ENCODE peak calls at places on chromosomes 7 and 10, in eight cellular contexts. One of them, this sample, is unnamed.

GRCh38 chr10:100890141-100890695 is 22.5 kb upstream of the SLF2 start:
- DNase-seq in epithelial cell of esophagus: no peak
- DNase-seq in SW 1271: no peak
- DNase-seq in GM12865: no peak
- DNase-seq in stimulated activated effector memory CD8-positive, alpha-beta T cell treated with anti-CD3 and anti-CD28 coated beads, Interleukin-12 subunit alpha, Interleukin-12 subunit beta, amount 100 ng/mL, for 72 hours: no peak
- DNase-seq in ELR: no peak
- DNase-seq in progenitor cell of endocrine pancreas: no peak
- DNase-seq in NCI-H1417: no peak
- DNase-seq in this sample: no peak

GRCh38 chr7:36605261-36605660 is 119.0 kb downstream of the AOAH start:
- DNase-seq in SW 1271: no peak
- DNase-seq in ELR: peak
- DNase-seq in progenitor cell of endocrine pancreas: no peak
- DNase-seq in NCI-H1417: no peak
- DNase-seq in epithelial cell of esophagus: peak
- DNase-seq in GM12865: no peak
- DNase-seq in stimulated activated effector memory CD8-positive, alpha-beta T cell treated with anti-CD3 and anti-CD28 coated beads, Interleukin-12 subunit alpha, Interleukin-12 subunit beta, amount 100 ng/mL, for 72 hours: no peak
- DNase-seq in this sample: no peak

GRCh38 chr7:131556055-131556911 is at the start of gene PODXL:
- DNase-seq in ELR: peak
- DNase-seq in SW 1271: no peak
- DNase-seq in epithelial cell of esophagus: peak
- DNase-seq in progenitor cell of endocrine pancreas: peak
- DNase-seq in NCI-H1417: peak
- DNase-seq in GM12865: peak
- DNase-seq in stimulated activated effector memory CD8-positive, alpha-beta T cell treated with anti-CD3 and anti-CD28 coated beads, Interleukin-12 subunit alpha, Interleukin-12 subunit beta, amount 100 ng/mL, for 72 hours: peak
- DNase-seq in this sample: peak

GRCh38 chr7:105011771-105012502 is 2.1 kb upstream of the KMT2E start:
- DNase-seq in progenitor cell of endocrine pancreas: no peak
- DNase-seq in stimulated activated effector memory CD8-positive, alpha-beta T cell treated with anti-CD3 and anti-CD28 coated beads, Interleukin-12 subunit alpha, Interleukin-12 subunit beta, amount 100 ng/mL, for 72 hours: peak
- DNase-seq in epithelial cell of esophagus: peak
- DNase-seq in SW 1271: no peak
- DNase-seq in ELR: peak
- DNase-seq in GM12865: peak
- DNase-seq in NCI-H1417: no peak
- DNase-seq in this sample: no peak

GRCh38 chr10:30184397-30185033 is 125.1 kb upstream of the JCAD start:
- DNase-seq in SW 1271: no peak
- DNase-seq in epithelial cell of esophagus: no peak
- DNase-seq in progenitor cell of endocrine pancreas: no peak
- DNase-seq in ELR: no peak
- DNase-seq in GM12865: no peak
- DNase-seq in stimulated activated effector memory CD8-positive, alpha-beta T cell treated with anti-CD3 and anti-CD28 coated beads, Interleukin-12 subunit alpha, Interleukin-12 subunit beta, amount 100 ng/mL, for 72 hours: no peak
- DNase-seq in NCI-H1417: no peak
- DNase-seq in this sample: no peak

GRCh38 chr10:103543617-103544525 is 50.4 kb downstream of the NEURL1 start:
- DNase-seq in stimulated activated effector memory CD8-positive, alpha-beta T cell treated with anti-CD3 and anti-CD28 coated beads, Interleukin-12 subunit alpha, Interleukin-12 subunit beta, amount 100 ng/mL, for 72 hours: no peak
- DNase-seq in GM12865: no peak
- DNase-seq in NCI-H1417: no peak
- DNase-seq in epithelial cell of esophagus: no peak
- DNase-seq in SW 1271: no peak
- DNase-seq in ELR: no peak
- DNase-seq in progenitor cell of endocrine pancreas: no peak
- DNase-seq in this sample: no peak

GRCh38 chr10:13847201-13847631 is 260.5 kb downstream of the PRPF18 start:
- DNase-seq in GM12865: no peak
- DNase-seq in NCI-H1417: no peak
- DNase-seq in SW 1271: no peak
- DNase-seq in stimulated activated effector memory CD8-positive, alpha-beta T cell treated with anti-CD3 and anti-CD28 coated beads, Interleukin-12 subunit alpha, Interleukin-12 subunit beta, amount 100 ng/mL, for 72 hours: no peak
- DNase-seq in epithelial cell of esophagus: peak
- DNase-seq in progenitor cell of endocrine pancreas: no peak
- DNase-seq in ELR: no peak
- DNase-seq in this sample: no peak

GRCh38 chr7:150975536-150976285 is 2.4 kb downstream of the KCNH2 start:
- DNase-seq in SW 1271: no peak
- DNase-seq in stimulated activated effector memory CD8-positive, alpha-beta T cell treated with anti-CD3 and anti-CD28 coated beads, Interleukin-12 subunit alpha, Interleukin-12 subunit beta, amount 100 ng/mL, for 72 hours: no peak
- DNase-seq in GM12865: no peak
- DNase-seq in ELR: no peak
- DNase-seq in progenitor cell of endocrine pancreas: no peak
- DNase-seq in NCI-H1417: peak
- DNase-seq in epithelial cell of esophagus: no peak
- DNase-seq in this sample: no peak

GRCh38 chr7:143882611-143883078 is 19.3 kb downstream of the TCAF1 start:
- DNase-seq in stimulated activated effector memory CD8-positive, alpha-beta T cell treated with anti-CD3 and anti-CD28 coated beads, Interleukin-12 subunit alpha, Interleukin-12 subunit beta, amount 100 ng/mL, for 72 hours: no peak
- DNase-seq in NCI-H1417: peak
- DNase-seq in epithelial cell of esophagus: peak
- DNase-seq in GM12865: no peak
- DNase-seq in ELR: peak
- DNase-seq in progenitor cell of endocrine pancreas: peak
- DNase-seq in SW 1271: no peak
- DNase-seq in this sample: peak

GRCh38 chr10:120422459-120422858 is 34.6 kb upstream of the PLPP4 start:
- DNase-seq in ELR: peak
- DNase-seq in GM12865: no peak
- DNase-seq in progenitor cell of endocrine pancreas: no peak
- DNase-seq in stimulated activated effector memory CD8-positive, alpha-beta T cell treated with anti-CD3 and anti-CD28 coated beads, Interleukin-12 subunit alpha, Interleukin-12 subunit beta, amount 100 ng/mL, for 72 hours: no peak
- DNase-seq in epithelial cell of esophagus: peak
- DNase-seq in SW 1271: no peak
- DNase-seq in NCI-H1417: no peak
- DNase-seq in this sample: no peak

GRCh38 chr10:130744631-130745030 is 566.9 kb downstream of the TCERG1L start:
- DNase-seq in stimulated activated effector memory CD8-positive, alpha-beta T cell treated with anti-CD3 and anti-CD28 coated beads, Interleukin-12 subunit alpha, Interleukin-12 subunit beta, amount 100 ng/mL, for 72 hours: no peak
- DNase-seq in epithelial cell of esophagus: no peak
- DNase-seq in NCI-H1417: no peak
- DNase-seq in SW 1271: no peak
- DNase-seq in GM12865: no peak
- DNase-seq in ELR: no peak
- DNase-seq in progenitor cell of endocrine pancreas: no peak
- DNase-seq in this sample: no peak

GRCh38 chr7:150428671-150429451 is 21.6 kb upstream of the GIMAP8 start:
- DNase-seq in progenitor cell of endocrine pancreas: no peak
- DNase-seq in SW 1271: no peak
- DNase-seq in epithelial cell of esophagus: peak
- DNase-seq in NCI-H1417: peak
- DNase-seq in GM12865: peak
- DNase-seq in stimulated activated effector memory CD8-positive, alpha-beta T cell treated with anti-CD3 and anti-CD28 coated beads, Interleukin-12 subunit alpha, Interleukin-12 subunit beta, amount 100 ng/mL, for 72 hours: no peak
- DNase-seq in ELR: peak
- DNase-seq in this sample: peak

GRCh38 chr7:39838326-39838725 is 111.7 kb upstream of the CDK13 start:
- DNase-seq in ELR: peak
- DNase-seq in SW 1271: no peak
- DNase-seq in stimulated activated effector memory CD8-positive, alpha-beta T cell treated with anti-CD3 and anti-CD28 coated beads, Interleukin-12 subunit alpha, Interleukin-12 subunit beta, amount 100 ng/mL, for 72 hours: no peak
- DNase-seq in NCI-H1417: peak
- DNase-seq in progenitor cell of endocrine pancreas: no peak
- DNase-seq in epithelial cell of esophagus: peak
- DNase-seq in GM12865: peak
- DNase-seq in this sample: peak

GRCh38 chr10:123150986-123151738 is 3.0 kb upstream of the BUB3 start:
- DNase-seq in GM12865: peak
- DNase-seq in epithelial cell of esophagus: peak
- DNase-seq in stimulated activated effector memory CD8-positive, alpha-beta T cell treated with anti-CD3 and anti-CD28 coated beads, Interleukin-12 subunit alpha, Interleukin-12 subunit beta, amount 100 ng/mL, for 72 hours: no peak
- DNase-seq in NCI-H1417: no peak
- DNase-seq in progenitor cell of endocrine pancreas: no peak
- DNase-seq in ELR: no peak
- DNase-seq in SW 1271: no peak
- DNase-seq in this sample: no peak

GRCh38 chr10:56212951-56213350 is 148.1 kb downstream of the ZWINT start:
- DNase-seq in SW 1271: no peak
- DNase-seq in progenitor cell of endocrine pancreas: no peak
- DNase-seq in NCI-H1417: no peak
- DNase-seq in ELR: no peak
- DNase-seq in stimulated activated effector memory CD8-positive, alpha-beta T cell treated with anti-CD3 and anti-CD28 coated beads, Interleukin-12 subunit alpha, Interleukin-12 subunit beta, amount 100 ng/mL, for 72 hours: no peak
- DNase-seq in epithelial cell of esophagus: no peak
- DNase-seq in GM12865: no peak
- DNase-seq in this sample: no peak

GRCh38 chr7:84291756-84292155 is 97.2 kb upstream of the SEMA3A start:
- DNase-seq in progenitor cell of endocrine pancreas: no peak
- DNase-seq in NCI-H1417: peak
- DNase-seq in ELR: no peak
- DNase-seq in epithelial cell of esophagus: no peak
- DNase-seq in GM12865: no peak
- DNase-seq in stimulated activated effector memory CD8-positive, alpha-beta T cell treated with anti-CD3 and anti-CD28 coated beads, Interleukin-12 subunit alpha, Interleukin-12 subunit beta, amount 100 ng/mL, for 72 hours: no peak
- DNase-seq in SW 1271: no peak
- DNase-seq in this sample: peak

GRCh38 chr10:124450010-124450782 is at the start of gene NKX1-2:
- DNase-seq in SW 1271: no peak
- DNase-seq in NCI-H1417: peak
- DNase-seq in GM12865: no peak
- DNase-seq in stimulated activated effector memory CD8-positive, alpha-beta T cell treated with anti-CD3 and anti-CD28 coated beads, Interleukin-12 subunit alpha, Interleukin-12 subunit beta, amount 100 ng/mL, for 72 hours: no peak
- DNase-seq in epithelial cell of esophagus: no peak
- DNase-seq in ELR: no peak
- DNase-seq in progenitor cell of endocrine pancreas: no peak
- DNase-seq in this sample: peak

GRCh38 chr7:150976529-150977381 is 1.4 kb downstream of the KCNH2 start:
- DNase-seq in epithelial cell of esophagus: no peak
- DNase-seq in SW 1271: no peak
- DNase-seq in stimulated activated effector memory CD8-positive, alpha-beta T cell treated with anti-CD3 and anti-CD28 coated beads, Interleukin-12 subunit alpha, Interleukin-12 subunit beta, amount 100 ng/mL, for 72 hours: no peak
- DNase-seq in GM12865: no peak
- DNase-seq in progenitor cell of endocrine pancreas: no peak
- DNase-seq in ELR: no peak
- DNase-seq in NCI-H1417: peak
- DNase-seq in this sample: peak

GRCh38 chr10:114821915-114822770 is 563 bp downstream of the FHIP2A start:
- DNase-seq in progenitor cell of endocrine pancreas: peak
- DNase-seq in GM12865: peak
- DNase-seq in epithelial cell of esophagus: peak
- DNase-seq in ELR: peak
- DNase-seq in NCI-H1417: peak
- DNase-seq in stimulated activated effector memory CD8-positive, alpha-beta T cell treated with anti-CD3 and anti-CD28 coated beads, Interleukin-12 subunit alpha, Interleukin-12 subunit beta, amount 100 ng/mL, for 72 hours: peak
- DNase-seq in SW 1271: no peak
- DNase-seq in this sample: peak

GRCh38 chr10:47024399-47025252 is 113.4 kb downstream of the PTPN20 start:
- DNase-seq in GM12865: peak
- DNase-seq in SW 1271: peak
- DNase-seq in ELR: peak
- DNase-seq in NCI-H1417: peak
- DNase-seq in epithelial cell of esophagus: peak
- DNase-seq in progenitor cell of endocrine pancreas: peak
- DNase-seq in stimulated activated effector memory CD8-positive, alpha-beta T cell treated with anti-CD3 and anti-CD28 coated beads, Interleukin-12 subunit alpha, Interleukin-12 subunit beta, amount 100 ng/mL, for 72 hours: peak
- DNase-seq in this sample: peak

GRCh38 chr7:149196151-149196704 is 882 bp downstream of the ZNF282 start:
- DNase-seq in stimulated activated effector memory CD8-positive, alpha-beta T cell treated with anti-CD3 and anti-CD28 coated beads, Interleukin-12 subunit alpha, Interleukin-12 subunit beta, amount 100 ng/mL, for 72 hours: no peak
- DNase-seq in epithelial cell of esophagus: peak
- DNase-seq in SW 1271: no peak
- DNase-seq in GM12865: peak
- DNase-seq in ELR: peak
- DNase-seq in progenitor cell of endocrine pancreas: no peak
- DNase-seq in NCI-H1417: peak
- DNase-seq in this sample: no peak

GRCh38 chr7:156474241-156474743 is 166.3 kb upstream of the RNF32 start:
- DNase-seq in GM12865: peak
- DNase-seq in ELR: peak
- DNase-seq in progenitor cell of endocrine pancreas: no peak
- DNase-seq in epithelial cell of esophagus: peak
- DNase-seq in SW 1271: no peak
- DNase-seq in NCI-H1417: no peak
- DNase-seq in stimulated activated effector memory CD8-positive, alpha-beta T cell treated with anti-CD3 and anti-CD28 coated beads, Interleukin-12 subunit alpha, Interleukin-12 subunit beta, amount 100 ng/mL, for 72 hours: no peak
- DNase-seq in this sample: no peak

GRCh38 chr10:34696423-34696822 is 118.7 kb downstream of the PARD3 start:
- DNase-seq in SW 1271: no peak
- DNase-seq in stimulated activated effector memory CD8-positive, alpha-beta T cell treated with anti-CD3 and anti-CD28 coated beads, Interleukin-12 subunit alpha, Interleukin-12 subunit beta, amount 100 ng/mL, for 72 hours: no peak
- DNase-seq in GM12865: no peak
- DNase-seq in NCI-H1417: no peak
- DNase-seq in epithelial cell of esophagus: peak
- DNase-seq in progenitor cell of endocrine pancreas: no peak
- DNase-seq in ELR: peak
- DNase-seq in this sample: no peak

GRCh38 chr10:75111906-75112703 is 649 bp downstream of the SAMD8 start:
- DNase-seq in SW 1271: no peak
- DNase-seq in epithelial cell of esophagus: peak
- DNase-seq in progenitor cell of endocrine pancreas: no peak
- DNase-seq in NCI-H1417: no peak
- DNase-seq in ELR: peak
- DNase-seq in GM12865: peak
- DNase-seq in stimulated activated effector memory CD8-positive, alpha-beta T cell treated with anti-CD3 and anti-CD28 coated beads, Interleukin-12 subunit alpha, Interleukin-12 subunit beta, amount 100 ng/mL, for 72 hours: no peak
- DNase-seq in this sample: no peak

GRCh38 chr7:45108863-45109262 is 2.6 kb downstream of the TBRG4 start:
- DNase-seq in epithelial cell of esophagus: no peak
- DNase-seq in stimulated activated effector memory CD8-positive, alpha-beta T cell treated with anti-CD3 and anti-CD28 coated beads, Interleukin-12 subunit alpha, Interleukin-12 subunit beta, amount 100 ng/mL, for 72 hours: no peak
- DNase-seq in SW 1271: no peak
- DNase-seq in ELR: no peak
- DNase-seq in progenitor cell of endocrine pancreas: no peak
- DNase-seq in GM12865: no peak
- DNase-seq in NCI-H1417: no peak
- DNase-seq in this sample: no peak

GRCh38 chr10:44463511-44464121 is 78.7 kb upstream of the CXCL12 start:
- DNase-seq in GM12865: no peak
- DNase-seq in progenitor cell of endocrine pancreas: no peak
- DNase-seq in SW 1271: no peak
- DNase-seq in stimulated activated effector memory CD8-positive, alpha-beta T cell treated with anti-CD3 and anti-CD28 coated beads, Interleukin-12 subunit alpha, Interleukin-12 subunit beta, amount 100 ng/mL, for 72 hours: no peak
- DNase-seq in NCI-H1417: no peak
- DNase-seq in epithelial cell of esophagus: no peak
- DNase-seq in ELR: peak
- DNase-seq in this sample: no peak

GRCh38 chr7:1274876-1275684 is 42.4 kb downstream of the UNCX start:
- DNase-seq in epithelial cell of esophagus: no peak
- DNase-seq in progenitor cell of endocrine pancreas: no peak
- DNase-seq in NCI-H1417: no peak
- DNase-seq in SW 1271: no peak
- DNase-seq in ELR: no peak
- DNase-seq in GM12865: no peak
- DNase-seq in stimulated activated effector memory CD8-positive, alpha-beta T cell treated with anti-CD3 and anti-CD28 coated beads, Interleukin-12 subunit alpha, Interleukin-12 subunit beta, amount 100 ng/mL, for 72 hours: no peak
- DNase-seq in this sample: no peak

GRCh38 chr10:75014516-75015230 is 96.8 kb upstream of the SAMD8 start:
- DNase-seq in progenitor cell of endocrine pancreas: no peak
- DNase-seq in ELR: no peak
- DNase-seq in SW 1271: no peak
- DNase-seq in NCI-H1417: no peak
- DNase-seq in stimulated activated effector memory CD8-positive, alpha-beta T cell treated with anti-CD3 and anti-CD28 coated beads, Interleukin-12 subunit alpha, Interleukin-12 subunit beta, amount 100 ng/mL, for 72 hours: no peak
- DNase-seq in GM12865: peak
- DNase-seq in epithelial cell of esophagus: no peak
- DNase-seq in this sample: no peak

GRCh38 chr7:73872056-73872908 is 11.3 kb downstream of the TMEM270 start:
- DNase-seq in SW 1271: no peak
- DNase-seq in NCI-H1417: no peak
- DNase-seq in epithelial cell of esophagus: no peak
- DNase-seq in GM12865: no peak
- DNase-seq in progenitor cell of endocrine pancreas: no peak
- DNase-seq in ELR: no peak
- DNase-seq in stimulated activated effector memory CD8-positive, alpha-beta T cell treated with anti-CD3 and anti-CD28 coated beads, Interleukin-12 subunit alpha, Interleukin-12 subunit beta, amount 100 ng/mL, for 72 hours: no peak
- DNase-seq in this sample: no peak

GRCh38 chr7:24778543-24779282 is 21.4 kb upstream of the GSDME start:
- DNase-seq in GM12865: peak
- DNase-seq in ELR: peak
- DNase-seq in progenitor cell of endocrine pancreas: no peak
- DNase-seq in epithelial cell of esophagus: peak
- DNase-seq in stimulated activated effector memory CD8-positive, alpha-beta T cell treated with anti-CD3 and anti-CD28 coated beads, Interleukin-12 subunit alpha, Interleukin-12 subunit beta, amount 100 ng/mL, for 72 hours: no peak
- DNase-seq in SW 1271: no peak
- DNase-seq in NCI-H1417: no peak
- DNase-seq in this sample: no peak

GRCh38 chr7:2477447-2478386 is 1.5 kb upstream of the GRIFIN start:
- DNase-seq in epithelial cell of esophagus: peak
- DNase-seq in NCI-H1417: peak
- DNase-seq in SW 1271: no peak
- DNase-seq in GM12865: peak
- DNase-seq in ELR: peak
- DNase-seq in progenitor cell of endocrine pancreas: peak
- DNase-seq in stimulated activated effector memory CD8-positive, alpha-beta T cell treated with anti-CD3 and anti-CD28 coated beads, Interleukin-12 subunit alpha, Interleukin-12 subunit beta, amount 100 ng/mL, for 72 hours: peak
- DNase-seq in this sample: no peak

GRCh38 chr10:42419789-42420188 is 218.6 kb downstream of the ZNF33B start:
- DNase-seq in GM12865: no peak
- DNase-seq in epithelial cell of esophagus: no peak
- DNase-seq in SW 1271: no peak
- DNase-seq in stimulated activated effector memory CD8-positive, alpha-beta T cell treated with anti-CD3 and anti-CD28 coated beads, Interleukin-12 subunit alpha, Interleukin-12 subunit beta, amount 100 ng/mL, for 72 hours: no peak
- DNase-seq in ELR: no peak
- DNase-seq in progenitor cell of endocrine pancreas: no peak
- DNase-seq in NCI-H1417: no peak
- DNase-seq in this sample: no peak

This sample was measured in NCI-H2081.